ENCODE peak calls at places on chromosomes 7 and 10, in four cellular contexts. L is A549, I is transverse colon, X is heart left ventricle. Z is an unnamed sample.

GRCh38 chr7:93043393-93043985 is 74.3 kb downstream of the SAMD9 start:
- DNase-seq in I (no peak), L (no peak), X (no peak), Z (no peak)

GRCh38 chr7:21939136-21939857 is 6.4 kb downstream of the CDCA7L start:
- DNase-seq in X (no peak), L (no peak), I (no peak), Z (no peak)

GRCh38 chr7:31890198-31890597 is 180.0 kb downstream of the PDE1C start:
- DNase-seq in X (no peak), I (peak), L (no peak), Z (peak)

GRCh38 chr7:103887853-103888602 is 101.4 kb downstream of the RELN start:
- DNase-seq in I (no peak), X (no peak), L (no peak), Z (no peak)

GRCh38 chr7:43781726-43782607 is 23.5 kb downstream of the BLVRA start:
- DNase-seq in X (no peak), L (no peak), I (no peak), Z (no peak)

GRCh38 chr7:143381427-143382125 is 431 bp downstream of the ZYX start:
- DNase-seq in X (peak), I (peak), L (peak), Z (peak)

GRCh38 chr7:142130282-142130681 is 18.8 kb downstream of the MGAM2 start:
- DNase-seq in X (no peak), I (peak), L (no peak), Z (no peak)

GRCh38 chr7:31066516-31067130 is 14.5 kb downstream of the ADCYAP1R1 start:
- DNase-seq in I (no peak), L (no peak), X (no peak), Z (no peak)

GRCh38 chr10:31101123-31101522 is 69.5 kb upstream of the ZNF438 start:
- DNase-seq in X (no peak), L (peak), I (no peak), Z (no peak)

GRCh38 chr10:110074986-110075664 is 67.3 kb downstream of the ADD3 start:
- DNase-seq in I (no peak), L (no peak), X (peak), Z (no peak)

GRCh38 chr7:72183835-72184234 is 228.3 kb downstream of the CALN1 start:
- DNase-seq in X (no peak), L (peak), I (no peak), Z (no peak)

GRCh38 chr10:120005408-120006280 is 113.1 kb downstream of the SEC23IP start:
- DNase-seq in X (no peak), L (peak), I (no peak), Z (no peak)

GRCh38 chr7:47407136-47407535 is 174.8 kb downstream of the TNS3 start:
- DNase-seq in I (peak), L (no peak), X (no peak), Z (no peak)

GRCh38 chr7:140231779-140232491 is 55.2 kb upstream of the KDM7A start:
- DNase-seq in X (no peak), I (peak), L (no peak), Z (no peak)

GRCh38 chr10:83023647-83024046 is 1115.7 kb upstream of the GHITM start:
- DNase-seq in I (no peak), L (no peak), X (no peak), Z (no peak)

GRCh38 chr10:132143162-132143561 is 43.6 kb upstream of the DPYSL4 start:
- DNase-seq in X (no peak), I (no peak), L (no peak), Z (no peak)

GRCh38 chr10:61786728-61787127 is 114.8 kb upstream of the ARID5B start:
- DNase-seq in L (no peak), I (no peak), X (no peak), Z (peak)

GRCh38 chr10:11345224-11346054 is 266.0 kb downstream of the USP6NL start:
- DNase-seq in L (peak), X (no peak), I (peak), Z (no peak)

GRCh38 chr7:47617131-47617530 is 35.2 kb upstream of the TNS3 start:
- DNase-seq in I (no peak), X (no peak), L (no peak), Z (no peak)

GRCh38 chr10:48655426-48656240 is 29.0 kb upstream of the WDFY4 start:
- DNase-seq in L (peak), I (peak), X (peak), Z (peak)

GRCh38 chr7:139915864-139916716 is 87.0 kb downstream of the TBXAS1 start:
- DNase-seq in X (peak), I (peak), L (peak), Z (peak)

GRCh38 chr7:45203459-45203858 is 45.9 kb downstream of the RAMP3 start:
- DNase-seq in X (no peak), L (no peak), I (no peak), Z (no peak)

GRCh38 chr10:131219584-131219886 is 92.0 kb downstream of the TCERG1L start:
- DNase-seq in L (no peak), I (no peak), X (no peak), Z (no peak)

GRCh38 chr7:89770156-89770555 is 384.1 kb upstream of the STEAP1 start:
- DNase-seq in L (no peak), X (no peak), I (no peak), Z (no peak)

DNA sequence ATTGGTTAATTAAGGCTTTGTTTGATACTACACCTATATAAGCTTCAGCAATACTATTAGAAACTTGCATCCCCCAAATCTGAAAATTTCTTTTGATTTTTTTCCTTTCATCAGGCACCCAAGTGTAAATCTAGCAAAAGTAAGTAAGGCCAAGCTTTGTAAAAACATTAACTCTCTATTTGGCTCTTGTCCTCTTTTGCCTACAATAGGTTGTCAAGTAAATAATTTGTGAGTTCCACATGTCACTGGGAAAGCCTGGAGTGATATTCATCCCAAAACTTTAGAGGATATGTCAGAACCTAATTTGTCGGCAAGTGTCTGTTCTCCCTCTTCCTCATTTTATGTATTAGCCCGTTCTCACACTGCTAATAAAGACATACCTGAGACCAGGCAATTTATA is 492.4 kb downstream of the IPMK start:
- DNase-seq in L (no peak), X (no peak), I (no peak), Z (no peak)
- H3K27ac ChIP-seq in L (no peak), X (no peak), I (no peak), Z (no peak)

GRCh38 chr7:49692516-49692915 is 80.9 kb upstream of the VWC2 start:
- DNase-seq in I (no peak), X (no peak), L (no peak), Z (no peak)

GRCh38 chr7:49700841-49701240 is 72.6 kb upstream of the VWC2 start:
- DNase-seq in I (no peak), L (no peak), X (no peak), Z (no peak)

DNA sequence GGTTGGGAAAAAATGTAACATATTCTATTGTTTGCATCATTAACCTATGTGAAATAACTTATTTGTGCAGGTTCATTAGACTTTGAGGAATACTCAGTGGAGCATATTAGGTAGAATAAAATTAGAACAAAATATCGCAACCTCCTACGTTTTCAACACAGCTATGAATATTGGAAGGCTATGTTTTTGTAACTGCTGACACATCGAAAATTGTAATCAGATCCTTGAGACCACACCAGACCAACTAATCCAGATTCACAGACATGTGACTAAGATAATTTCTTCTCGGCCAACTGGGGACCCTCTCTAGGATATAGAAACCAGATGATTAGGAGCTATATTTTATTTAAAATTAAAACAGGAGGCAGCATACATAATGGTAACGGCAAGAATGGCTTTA is 77.5 kb upstream of the VWC2 start:
- DNase-seq in L (no peak), I (no peak), X (no peak), Z (no peak)
- TF ChIP-seq POLR2A in L (no peak), I (no peak), X (no peak), Z (no peak)

GRCh38 chr10:72260215-72260587 is 13.5 kb upstream of the DDIT4 start:
- DNase-seq in I (peak), X (peak), L (no peak), Z (no peak)
- H3K4me3 ChIP-seq in I (no peak), X (peak), L (no peak), Z (no peak)

GRCh38 chr7:107125475-107125874 is 43.3 kb upstream of the HBP1 start:
- DNase-seq in L (no peak), I (no peak), X (no peak), Z (no peak)

GRCh38 chr7:107128217-107128616 is 40.6 kb upstream of the HBP1 start:
- DNase-seq in X (no peak), L (no peak), I (no peak), Z (no peak)

GRCh38 chr7:107130487-107131220 is 38.1 kb upstream of the HBP1 start:
- DNase-seq in I (no peak), L (peak), X (no peak), Z (no peak)

GRCh38 chr7:107133396-107133795 is 35.4 kb upstream of the HBP1 start:
- DNase-seq in X (no peak), I (no peak), L (no peak), Z (no peak)

DNA sequence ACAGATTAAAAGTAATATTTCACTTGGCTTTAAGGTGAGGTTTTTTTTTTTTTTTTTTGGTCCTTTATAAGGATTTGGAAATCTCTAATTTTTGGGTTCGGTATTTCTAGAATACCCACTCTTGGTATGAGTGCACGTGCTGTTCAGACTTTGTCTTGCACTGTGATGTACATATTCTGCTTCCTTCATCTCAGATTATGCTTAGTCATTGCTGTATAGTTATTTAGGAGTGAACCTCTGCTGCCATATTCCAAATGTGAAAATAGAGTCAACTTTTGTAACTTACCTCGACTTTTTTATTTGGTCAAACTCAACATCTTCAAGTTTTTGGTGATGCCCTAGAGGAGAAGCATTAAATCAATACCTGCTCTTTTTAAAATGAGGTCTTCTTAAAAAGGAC is 40.1 kb upstream of the HBP1 start:
- DNase-seq in X (no peak), I (no peak), L (no peak), Z (no peak)
- H3K27ac ChIP-seq in X (no peak), I (no peak), L (no peak), Z (no peak)

DNA sequence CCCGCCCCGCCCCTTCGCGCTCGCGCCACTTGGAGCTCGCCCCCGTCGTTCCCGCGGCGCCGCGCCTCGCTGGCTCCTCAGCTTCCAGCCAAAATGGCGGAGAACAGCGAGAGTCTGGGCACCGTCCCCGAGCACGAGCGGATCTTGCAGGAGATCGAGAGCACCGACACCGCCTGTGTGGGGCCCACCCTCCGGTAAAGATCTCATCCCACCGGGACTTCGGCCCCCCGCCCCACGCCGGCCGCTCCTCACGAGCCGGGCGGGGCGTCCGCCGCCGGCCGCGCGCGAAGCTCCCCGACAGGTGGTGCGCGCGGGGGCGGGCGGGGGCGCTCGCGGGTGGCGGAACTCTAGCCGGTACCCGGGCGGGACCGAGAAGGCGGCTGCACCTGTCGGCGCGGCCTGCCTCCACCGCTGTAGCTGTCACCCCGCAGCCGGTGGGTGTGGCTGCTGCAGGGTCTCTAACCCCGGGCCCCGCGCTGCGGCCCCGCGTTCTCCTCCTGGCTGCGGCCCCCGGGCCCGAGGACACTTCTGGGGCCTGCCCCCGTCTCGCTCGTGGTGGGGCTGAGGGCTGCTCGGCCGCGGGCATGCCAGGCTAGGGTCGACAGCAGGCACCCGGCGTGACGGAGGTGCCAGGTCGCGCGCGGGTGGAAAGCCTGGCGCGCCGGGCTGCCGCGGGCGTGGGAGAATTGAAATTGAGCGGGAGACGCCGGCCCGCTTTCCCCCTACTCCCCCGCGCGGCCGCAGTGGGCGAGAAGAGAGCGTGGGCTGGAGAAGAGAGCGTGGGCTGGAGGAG is at the start of gene EXOC6:
- DNase-seq in X (peak), I (peak), L (peak), Z (peak)
- TF ChIP-seq POLR2A in X (no peak), I (no peak), L (peak), Z (no peak)

DNA sequence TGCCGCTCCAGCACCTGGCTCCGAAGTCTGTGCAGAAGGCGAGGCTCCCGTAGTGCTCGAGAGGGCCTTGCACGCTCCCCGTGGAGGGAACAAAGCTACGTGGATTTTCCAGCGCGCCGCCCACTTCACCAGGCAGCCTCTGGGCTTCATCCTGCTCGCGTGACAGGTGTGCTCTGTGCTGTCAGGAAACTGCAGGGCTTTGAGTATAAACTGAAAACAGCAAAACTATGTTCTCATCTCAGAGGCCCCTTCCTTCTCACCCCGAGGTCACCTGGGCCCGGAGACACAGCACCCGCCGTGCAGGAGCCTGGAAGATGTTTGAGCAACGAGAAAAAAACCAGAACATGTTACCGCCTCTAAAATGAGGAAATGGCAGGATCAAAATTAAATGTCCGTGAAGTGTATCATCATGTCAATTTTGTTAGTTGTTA is 17.6 kb upstream of the GPR146 start:
- DNase-seq in X (no peak), I (no peak), L (no peak), Z (no peak)
- H3K4me3 ChIP-seq in X (peak), I (no peak), L (no peak), Z (peak)

DNA sequence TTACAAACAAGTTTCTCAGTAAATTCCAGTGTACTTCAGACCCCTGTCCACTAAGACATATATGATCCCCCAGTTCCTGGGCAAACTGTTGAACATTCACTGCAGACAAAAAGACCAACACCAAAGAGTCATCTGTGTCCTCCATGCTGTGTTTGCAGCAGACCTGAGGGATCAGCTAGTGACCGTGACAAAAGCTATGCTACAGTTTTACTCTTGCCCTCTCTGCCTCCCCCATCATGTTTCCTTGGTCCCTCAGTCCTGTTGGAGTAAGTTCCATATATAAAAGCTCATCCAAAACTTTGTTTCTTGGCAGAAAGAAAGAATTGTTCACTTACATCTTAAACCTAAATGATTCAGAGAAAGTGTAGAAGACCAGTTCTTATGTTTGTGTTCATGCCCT is 56.1 kb downstream of the PODXL start:
- DNase-seq in I (no peak), L (no peak), X (no peak), Z (no peak)
- H3K27ac ChIP-seq in I (no peak), L (no peak), X (no peak), Z (peak)

GRCh38 chr7:77157446-77157845 is 35.0 kb downstream of the CCDC146 start:
- DNase-seq in X (no peak), L (no peak), I (no peak), Z (no peak)
- TF ChIP-seq POLR2A in X (no peak), L (no peak), I (no peak), Z (no peak)

GRCh38 chr10:4385491-4385890 is 440.5 kb upstream of the AKR1E2 start:
- DNase-seq in X (no peak), I (no peak), L (no peak), Z (no peak)

GRCh38 chr10:4384254-4384653 is 441.8 kb upstream of the AKR1E2 start:
- DNase-seq in L (no peak), I (no peak), X (no peak), Z (no peak)

GRCh38 chr10:4382811-4383210 is 443.2 kb upstream of the AKR1E2 start:
- DNase-seq in I (no peak), L (no peak), X (no peak), Z (no peak)

DNA sequence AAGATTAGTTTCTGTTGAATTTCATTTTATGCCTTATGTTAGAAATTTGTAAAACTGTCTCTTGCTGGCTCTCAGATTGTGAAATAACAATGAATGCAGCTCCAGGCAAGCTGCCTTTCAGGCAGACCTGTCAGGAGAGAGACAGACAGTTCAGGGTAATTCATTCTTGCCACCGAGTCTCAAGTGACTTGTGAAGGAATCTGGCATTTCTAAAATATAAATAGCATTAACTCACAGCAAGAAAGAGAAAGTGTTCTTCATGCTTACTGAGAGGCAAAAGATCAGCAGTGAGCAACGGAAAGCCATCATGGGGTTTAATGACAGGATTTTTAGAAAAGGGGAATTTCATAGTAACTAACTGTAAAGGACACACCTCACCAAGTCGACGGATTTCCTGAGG is 442.3 kb upstream of the AKR1E2 start:
- DNase-seq in L (no peak), I (no peak), X (no peak), Z (no peak)
- H3K4me3 ChIP-seq in L (no peak), I (no peak), X (no peak), Z (no peak)

DNA sequence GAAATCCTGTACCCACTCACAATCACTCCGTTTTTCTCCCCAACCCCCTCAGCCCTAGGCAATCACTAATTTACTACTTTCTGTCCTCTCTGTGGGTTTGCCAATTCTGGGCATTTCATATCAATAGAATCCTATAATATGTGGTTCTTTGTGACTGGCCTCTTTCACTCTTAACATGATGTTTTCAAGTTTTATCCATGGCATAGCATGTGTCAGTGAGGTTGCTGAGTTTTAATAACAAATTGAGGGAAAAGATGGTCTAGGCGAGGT is 11.9 kb downstream of the PLAU start:
- DNase-seq in L (no peak), I (no peak), X (no peak), Z (no peak)
- H3K27ac ChIP-seq in L (no peak), I (no peak), X (no peak), Z (no peak)